ENCODE peak calls at places on chromosomes 12 and 14, in seven cellular contexts. N, B, H, X, P, E and C are unnamed samples.

GRCh38 chr14:91205449-91205848 is 39.1 kb downstream of the GPR68 start:
- DNase-seq in N (no peak), B (no peak), H (no peak), X (no peak), P (no peak), E (no peak), C (no peak)

GRCh38 chr14:50773632-50774541 is 57.1 kb downstream of the NIN start:
- DNase-seq in N (peak), B (peak), H (peak), X (no peak), P (peak), E (no peak), C (peak)

GRCh38 chr12:63151898-63152700 is 1.1 kb upstream of the AVPR1A start:
- DNase-seq in N (peak), B (peak), H (peak), X (peak), P (peak), E (peak), C (peak)

GRCh38 chr12:772056-772697 is 19.8 kb downstream of the WNK1 start:
- DNase-seq in N (no peak), B (no peak), H (no peak), X (no peak), P (no peak), E (no peak), C (no peak)

GRCh38 chr14:92922155-92922735 is 705 bp upstream of the CHGA start:
- DNase-seq in N (no peak), B (no peak), H (peak), X (no peak), P (no peak), E (no peak), C (no peak)

GRCh38 chr14:60650382-60650961 is 1.2 kb upstream of the SIX1 start:
- DNase-seq in N (peak), B (peak), H (no peak), X (no peak), P (no peak), E (no peak), C (no peak)

GRCh38 chr12:71958056-71958455 is 19.4 kb downstream of the TPH2 start:
- DNase-seq in N (peak), B (no peak), H (no peak), X (no peak), P (no peak), E (no peak), C (no peak)

GRCh38 chr14:90820958-90821357 is 4.7 kb upstream of the TTC7B start:
- DNase-seq in N (peak), B (peak), H (peak), X (no peak), P (no peak), E (no peak), C (peak)

GRCh38 chr12:14307004-14307403 is 58.5 kb upstream of the ATF7IP start:
- DNase-seq in N (no peak), B (no peak), H (no peak), X (no peak), P (no peak), E (no peak), C (no peak)

GRCh38 chr14:51004801-51005526 is 60.7 kb upstream of the PYGL start:
- DNase-seq in N (peak), B (peak), H (no peak), X (no peak), P (no peak), E (no peak), C (peak)

GRCh38 chr12:107522692-107523477 is 162.7 kb upstream of the PWP1 start:
- DNase-seq in N (no peak), B (no peak), H (no peak), X (no peak), P (peak), E (no peak), C (peak)

GRCh38 chr12:41302979-41303403 is 114.9 kb downstream of the PDZRN4 start:
- DNase-seq in N (no peak), B (no peak), H (no peak), X (no peak), P (no peak), E (no peak), C (no peak)

GRCh38 chr12:16389594-16389993 is 42.1 kb downstream of the MGST1 start:
- DNase-seq in N (peak), B (peak), H (no peak), X (no peak), P (no peak), E (peak), C (peak)

GRCh38 chr12:63904653-63905052 is 60.2 kb downstream of the SRGAP1 start:
- DNase-seq in N (no peak), B (no peak), H (no peak), X (no peak), P (no peak), E (no peak), C (no peak)

GRCh38 chr12:85425926-85426325 is 145.9 kb downstream of the ALX1 start:
- DNase-seq in N (no peak), B (no peak), H (no peak), X (no peak), P (no peak), E (no peak), C (no peak)

GRCh38 chr14:89399594-89400068 is 17.4 kb downstream of the FOXN3 start:
- DNase-seq in N (peak), B (peak), H (peak), X (no peak), P (peak), E (peak), C (no peak)

GRCh38 chr12:120866143-120866542 is 38.0 kb downstream of the SPPL3 start:
- DNase-seq in N (no peak), B (peak), H (no peak), X (no peak), P (no peak), E (no peak), C (peak)

GRCh38 chr14:39025810-39026627 is 77.0 kb downstream of the SEC23A start:
- DNase-seq in N (no peak), B (no peak), H (no peak), X (no peak), P (no peak), E (no peak), C (no peak)

GRCh38 chr14:101707285-101707842 is 54.1 kb upstream of the PPP2R5C start:
- DNase-seq in N (peak), B (peak), H (peak), X (no peak), P (peak), E (peak), C (peak)

GRCh38 chr12:9742665-9743064 is 9.8 kb upstream of the CLECL1 start:
- DNase-seq in N (no peak), B (no peak), H (peak), X (no peak), P (no peak), E (no peak), C (no peak)

GRCh38 chr12:49887091-49887490 is 16.6 kb downstream of the FAIM2 start:
- DNase-seq in N (no peak), B (no peak), H (no peak), X (no peak), P (no peak), E (no peak), C (no peak)

GRCh38 chr12:24852420-24852819 is 96.5 kb downstream of the BCAT1 start:
- DNase-seq in N (no peak), B (no peak), H (no peak), X (no peak), P (no peak), E (no peak), C (no peak)

GRCh38 chr14:35858521-35859209 is 32.5 kb downstream of the BRMS1L start:
- DNase-seq in N (peak), B (peak), H (no peak), X (no peak), P (no peak), E (no peak), C (peak)

GRCh38 chr14:82602794-82603193 is 1069.1 kb upstream of the SEL1L start:
- DNase-seq in N (no peak), B (no peak), H (no peak), X (no peak), P (no peak), E (no peak), C (no peak)

GRCh38 chr14:104226421-104227385 is 88.3 kb downstream of the KIF26A start:
- DNase-seq in N (no peak), B (no peak), H (no peak), X (no peak), P (no peak), E (no peak), C (no peak)

GRCh38 chr14:61396279-61396678 is 74.9 kb downstream of the PRKCH start:
- DNase-seq in N (no peak), B (no peak), H (no peak), X (no peak), P (no peak), E (no peak), C (no peak)

DNA sequence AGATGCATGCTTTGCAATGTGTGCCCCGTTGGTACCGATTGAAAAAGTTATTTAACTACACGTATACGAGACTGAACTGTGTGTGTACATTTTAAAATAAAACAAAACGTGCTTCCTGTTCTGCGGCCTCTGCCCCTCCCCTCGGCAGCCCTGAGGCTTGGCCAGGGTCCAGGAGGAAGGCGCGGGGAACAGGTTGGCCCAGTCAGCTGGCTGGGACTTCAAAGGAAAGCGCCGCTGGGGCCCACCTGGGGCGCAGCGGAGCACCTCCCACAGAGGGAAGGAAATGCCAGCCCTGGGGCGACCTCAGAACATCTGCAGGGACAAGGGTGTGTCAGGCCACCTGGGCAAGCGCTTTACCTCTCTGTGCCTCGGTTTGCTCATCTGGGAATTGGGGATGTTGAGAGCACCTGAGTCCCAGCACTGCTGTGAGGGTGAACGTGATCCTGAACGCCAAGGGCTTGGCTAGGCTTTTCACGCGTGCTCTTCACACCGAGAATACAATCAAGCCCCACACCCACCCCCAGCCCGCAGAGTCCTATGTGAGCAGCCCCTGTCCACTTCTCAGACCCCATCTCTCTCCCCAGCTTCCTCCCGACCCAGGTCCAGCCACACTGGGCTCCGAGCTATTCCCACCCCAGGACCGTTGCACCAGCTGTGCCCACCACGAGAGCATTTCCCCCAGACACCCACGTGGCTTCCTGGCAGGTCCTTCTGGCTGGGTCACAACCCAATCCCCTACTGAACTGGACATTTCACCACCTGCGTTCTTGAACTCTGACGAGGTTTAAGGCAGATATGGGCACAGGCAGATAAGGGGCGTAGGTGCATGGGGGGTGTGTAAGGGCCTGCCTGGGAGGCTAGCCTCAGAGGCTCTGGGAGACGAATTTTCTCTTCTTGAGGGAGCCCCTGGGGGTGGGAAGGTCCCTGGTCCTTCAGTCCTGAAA is 41.9 kb upstream of the NCOR2 start:
- DNase-seq in N (peak), B (peak), H (peak), X (no peak), P (peak), E (no peak), C (peak)
- TF ChIP-seq CTCF in N (no peak), B (no peak), H (no peak), X (no peak), P (no peak), E (no peak), C (no peak)

GRCh38 chr12:5623411-5623810 is 191.5 kb downstream of the NTF3 start:
- DNase-seq in N (no peak), B (no peak), H (no peak), X (no peak), P (peak), E (no peak), C (no peak)
- TF ChIP-seq CTCF in N (no peak), B (no peak), H (no peak), X (no peak), P (no peak), E (no peak), C (no peak)

GRCh38 chr12:116948298-116948697 is 37.5 kb downstream of the FBXW8 start:
- DNase-seq in N (no peak), B (no peak), H (no peak), X (no peak), P (no peak), E (no peak), C (no peak)
- TF ChIP-seq CTCF in N (no peak), B (no peak), H (no peak), X (no peak), P (no peak), E (no peak), C (no peak)

GRCh38 chr14:59510957-59511356 is 26.6 kb downstream of the JKAMP start:
- DNase-seq in N (no peak), B (no peak), H (no peak), X (no peak), P (no peak), E (no peak), C (no peak)
- TF ChIP-seq CTCF in N (no peak), B (no peak), H (no peak), X (no peak), P (no peak), E (no peak), C (no peak)

GRCh38 chr12:93127582-93128331 is 198.7 kb upstream of the EEA1 start:
- DNase-seq in N (peak), B (peak), H (peak), X (peak), P (peak), E (no peak), C (peak)
- TF ChIP-seq CTCF in N (no peak), B (peak), H (peak), X (peak), P (peak), E (peak), C (peak)

GRCh38 chr14:94036328-94037167 is 10.4 kb downstream of the OTUB2 start:
- DNase-seq in N (peak), B (peak), H (peak), X (peak), P (peak), E (peak), C (peak)
- TF ChIP-seq CTCF in N (peak), B (peak), H (peak), X (peak), P (peak), E (peak), C (peak)

GRCh38 chr14:78697341-78697740 is 527.2 kb downstream of the NRXN3 start:
- DNase-seq in N (peak), B (peak), H (no peak), X (no peak), P (no peak), E (peak), C (peak)
- TF ChIP-seq CTCF in N (peak), B (peak), H (peak), X (no peak), P (peak), E (peak), C (peak)